ENCODE peak calls at places on chromosomes 5 and 9, in nine cellular contexts. One of them, this sample, is unnamed.

GRCh38 chr5:131679911-131680310 is 44.9 kb upstream of the RAPGEF6 start:
- DNase-seq in lower lobe of right lung: no peak
- DNase-seq in A549: no peak
- DNase-seq in kidney: no peak
- DNase-seq in HCT116: no peak
- DNase-seq in cardiac muscle cell: no peak
- DNase-seq in Calu3: no peak
- DNase-seq in choroid plexus epithelial cell: peak
- DNase-seq in glutamatergic neuron: no peak
- DNase-seq in this sample: no peak

GRCh38 chr9:102087141-102087540 is 348.7 kb upstream of the GRIN3A start:
- DNase-seq in glutamatergic neuron: no peak
- DNase-seq in choroid plexus epithelial cell: no peak
- DNase-seq in HCT116: no peak
- DNase-seq in Calu3: no peak
- DNase-seq in lower lobe of right lung: no peak
- DNase-seq in kidney: no peak
- DNase-seq in A549: no peak
- DNase-seq in cardiac muscle cell: no peak
- DNase-seq in this sample: no peak

GRCh38 chr9:106888992-106889631 is 26.1 kb downstream of the ZNF462 start:
- DNase-seq in HCT116: no peak
- DNase-seq in Calu3: no peak
- DNase-seq in glutamatergic neuron: no peak
- DNase-seq in lower lobe of right lung: no peak
- DNase-seq in cardiac muscle cell: no peak
- DNase-seq in choroid plexus epithelial cell: no peak
- DNase-seq in kidney: no peak
- DNase-seq in A549: no peak
- DNase-seq in this sample: no peak

GRCh38 chr9:82757921-82758320 is 305.0 kb downstream of the RASEF start:
- DNase-seq in glutamatergic neuron: no peak
- DNase-seq in Calu3: no peak
- DNase-seq in cardiac muscle cell: no peak
- DNase-seq in kidney: no peak
- DNase-seq in A549: no peak
- DNase-seq in HCT116: no peak
- DNase-seq in lower lobe of right lung: no peak
- DNase-seq in choroid plexus epithelial cell: no peak
- DNase-seq in this sample: no peak

GRCh38 chr9:88753691-88754367 is 218.9 kb downstream of the NXNL2 start:
- DNase-seq in cardiac muscle cell: no peak
- DNase-seq in lower lobe of right lung: no peak
- DNase-seq in kidney: peak
- DNase-seq in A549: no peak
- DNase-seq in choroid plexus epithelial cell: no peak
- DNase-seq in glutamatergic neuron: no peak
- DNase-seq in Calu3: no peak
- DNase-seq in HCT116: no peak
- DNase-seq in this sample: no peak

GRCh38 chr9:86027767-86028166 is 71.6 kb downstream of the GOLM1 start:
- DNase-seq in A549: no peak
- DNase-seq in glutamatergic neuron: no peak
- DNase-seq in cardiac muscle cell: no peak
- DNase-seq in choroid plexus epithelial cell: no peak
- DNase-seq in kidney: no peak
- DNase-seq in Calu3: no peak
- DNase-seq in HCT116: no peak
- DNase-seq in lower lobe of right lung: no peak
- DNase-seq in this sample: no peak

GRCh38 chr9:125255781-125256391 is 5.7 kb upstream of the GAPVD1 start:
- DNase-seq in choroid plexus epithelial cell: peak
- DNase-seq in glutamatergic neuron: peak
- DNase-seq in cardiac muscle cell: peak
- DNase-seq in lower lobe of right lung: no peak
- DNase-seq in HCT116: no peak
- DNase-seq in kidney: no peak
- DNase-seq in Calu3: peak
- DNase-seq in A549: peak
- DNase-seq in this sample: peak

GRCh38 chr5:144422025-144422424 is 251.4 kb downstream of the KCTD16 start:
- DNase-seq in A549: no peak
- DNase-seq in glutamatergic neuron: no peak
- DNase-seq in HCT116: no peak
- DNase-seq in Calu3: no peak
- DNase-seq in cardiac muscle cell: no peak
- DNase-seq in choroid plexus epithelial cell: no peak
- DNase-seq in kidney: no peak
- DNase-seq in lower lobe of right lung: no peak
- DNase-seq in this sample: no peak

GRCh38 chr9:77910216-77910615 is 121.4 kb downstream of the GNAQ start:
- DNase-seq in cardiac muscle cell: no peak
- DNase-seq in glutamatergic neuron: no peak
- DNase-seq in Calu3: no peak
- DNase-seq in A549: no peak
- DNase-seq in kidney: no peak
- DNase-seq in choroid plexus epithelial cell: no peak
- DNase-seq in HCT116: no peak
- DNase-seq in lower lobe of right lung: no peak
- DNase-seq in this sample: no peak

GRCh38 chr9:37466037-37466709 is 923 bp upstream of the ZBTB5 start:
- DNase-seq in Calu3: no peak
- DNase-seq in HCT116: peak
- DNase-seq in kidney: peak
- DNase-seq in A549: peak
- DNase-seq in cardiac muscle cell: peak
- DNase-seq in glutamatergic neuron: peak
- DNase-seq in choroid plexus epithelial cell: peak
- DNase-seq in lower lobe of right lung: peak
- DNase-seq in this sample: peak

DNA sequence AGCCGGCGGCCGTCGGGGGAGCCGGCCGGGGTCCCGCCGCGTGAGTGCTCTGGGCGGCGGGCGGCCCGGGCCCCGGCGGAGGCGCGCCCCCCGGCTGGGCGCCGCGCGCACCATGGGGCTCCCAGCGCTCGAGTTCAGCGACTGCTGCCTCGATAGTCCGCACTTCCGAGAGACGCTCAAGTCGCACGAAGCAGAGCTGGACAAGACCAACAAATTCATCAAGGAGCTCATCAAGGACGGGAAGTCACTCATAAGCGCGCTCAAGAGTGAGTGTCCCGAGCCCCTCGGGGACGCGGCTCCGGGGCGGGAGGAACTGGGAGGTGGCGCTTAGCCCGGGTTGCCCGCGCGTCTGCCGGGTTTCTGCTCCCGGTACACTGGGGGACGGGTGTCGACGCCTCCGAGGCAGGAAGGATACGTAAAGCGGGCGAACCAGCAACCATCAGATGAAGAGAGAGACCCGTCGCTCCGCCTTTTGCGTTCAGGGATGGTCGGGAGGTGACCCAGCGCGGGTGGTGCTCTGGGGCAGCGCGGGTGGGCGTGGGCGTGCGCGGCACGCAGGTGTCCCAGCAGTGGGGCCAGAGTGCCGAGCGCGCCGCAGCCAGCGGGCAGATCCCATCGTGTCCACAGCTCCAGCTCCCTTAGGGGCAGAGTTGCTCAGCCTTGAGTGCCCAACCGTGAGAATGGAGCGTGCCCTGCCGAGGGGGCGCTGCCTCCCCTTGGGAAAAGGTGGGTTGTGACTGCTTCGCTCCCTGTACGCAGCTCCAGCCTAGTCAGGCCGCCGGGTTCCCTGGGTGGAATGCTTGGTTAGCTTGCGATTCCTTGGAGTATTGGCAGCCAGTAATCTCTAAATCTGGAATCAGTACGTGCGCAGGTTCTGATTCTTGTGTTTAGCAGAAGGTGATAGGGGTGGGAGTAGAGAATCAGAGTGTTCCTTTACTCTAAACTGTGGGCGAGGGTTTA is 753 bp downstream of the ARHGAP26 start:
- DNase-seq in lower lobe of right lung: peak
- DNase-seq in cardiac muscle cell: peak
- DNase-seq in A549: peak
- DNase-seq in choroid plexus epithelial cell: peak
- DNase-seq in HCT116: no peak
- DNase-seq in kidney: peak
- DNase-seq in Calu3: peak
- DNase-seq in glutamatergic neuron: peak
- DNase-seq in this sample: peak
- TF ChIP-seq CTCF in lower lobe of right lung: no peak
- TF ChIP-seq CTCF in cardiac muscle cell: no peak
- TF ChIP-seq CTCF in A549: peak
- TF ChIP-seq CTCF in choroid plexus epithelial cell: peak
- TF ChIP-seq CTCF in HCT116: peak
- TF ChIP-seq CTCF in kidney: peak
- TF ChIP-seq CTCF in Calu3: no peak
- TF ChIP-seq CTCF in glutamatergic neuron: no peak
- TF ChIP-seq CTCF in this sample: no peak

GRCh38 chr9:89999176-89999533 is 394.3 kb downstream of the GADD45G start:
- DNase-seq in Calu3: peak
- DNase-seq in glutamatergic neuron: no peak
- DNase-seq in HCT116: no peak
- DNase-seq in choroid plexus epithelial cell: no peak
- DNase-seq in cardiac muscle cell: no peak
- DNase-seq in A549: no peak
- DNase-seq in kidney: peak
- DNase-seq in lower lobe of right lung: peak
- DNase-seq in this sample: no peak

GRCh38 chr9:89994988-89995613 is 390.3 kb downstream of the GADD45G start:
- DNase-seq in A549: no peak
- DNase-seq in Calu3: no peak
- DNase-seq in kidney: no peak
- DNase-seq in choroid plexus epithelial cell: peak
- DNase-seq in cardiac muscle cell: no peak
- DNase-seq in HCT116: no peak
- DNase-seq in lower lobe of right lung: no peak
- DNase-seq in glutamatergic neuron: no peak
- DNase-seq in this sample: no peak

GRCh38 chr9:89996106-89996505 is 391.3 kb downstream of the GADD45G start:
- DNase-seq in glutamatergic neuron: no peak
- DNase-seq in cardiac muscle cell: no peak
- DNase-seq in choroid plexus epithelial cell: no peak
- DNase-seq in kidney: no peak
- DNase-seq in Calu3: no peak
- DNase-seq in HCT116: no peak
- DNase-seq in A549: no peak
- DNase-seq in lower lobe of right lung: no peak
- DNase-seq in this sample: no peak

GRCh38 chr9:89993678-89994630 is 389.1 kb downstream of the GADD45G start:
- DNase-seq in A549: peak
- DNase-seq in glutamatergic neuron: no peak
- DNase-seq in cardiac muscle cell: peak
- DNase-seq in Calu3: no peak
- DNase-seq in kidney: peak
- DNase-seq in choroid plexus epithelial cell: peak
- DNase-seq in lower lobe of right lung: peak
- DNase-seq in HCT116: no peak
- DNase-seq in this sample: no peak

DNA sequence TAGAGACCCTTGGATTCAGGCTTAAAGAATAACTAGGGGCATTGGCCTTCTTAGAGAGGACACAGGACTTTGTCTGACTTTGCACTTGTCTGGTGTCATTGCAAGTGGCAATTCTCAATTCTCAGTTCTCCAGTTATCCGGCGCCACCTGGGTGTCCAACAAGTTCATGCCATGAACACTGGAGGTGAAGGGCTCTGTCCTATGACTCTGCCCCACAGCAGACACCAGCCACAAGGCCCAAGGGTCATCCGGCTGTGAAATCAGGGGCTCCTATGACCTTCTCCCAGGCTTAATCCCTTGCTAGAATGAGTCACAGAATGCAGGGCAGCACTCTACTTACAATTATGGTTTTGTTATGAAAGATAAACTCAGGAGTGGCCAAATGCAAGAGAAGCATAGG is 391.9 kb downstream of the GADD45G start:
- DNase-seq in glutamatergic neuron: no peak
- DNase-seq in choroid plexus epithelial cell: no peak
- DNase-seq in Calu3: peak
- DNase-seq in lower lobe of right lung: no peak
- DNase-seq in HCT116: no peak
- DNase-seq in A549: peak
- DNase-seq in kidney: no peak
- DNase-seq in cardiac muscle cell: no peak
- DNase-seq in this sample: peak
- TF ChIP-seq CTCF in glutamatergic neuron: no peak
- TF ChIP-seq CTCF in choroid plexus epithelial cell: no peak
- TF ChIP-seq CTCF in Calu3: no peak
- TF ChIP-seq CTCF in lower lobe of right lung: peak
- TF ChIP-seq CTCF in HCT116: no peak
- TF ChIP-seq CTCF in A549: peak
- TF ChIP-seq CTCF in kidney: no peak
- TF ChIP-seq CTCF in cardiac muscle cell: peak
- TF ChIP-seq CTCF in this sample: no peak

GRCh38 chr5:135750506-135750905 is 84.0 kb upstream of the SLC25A48 start:
- DNase-seq in lower lobe of right lung: no peak
- DNase-seq in Calu3: no peak
- DNase-seq in glutamatergic neuron: no peak
- DNase-seq in A549: no peak
- DNase-seq in HCT116: no peak
- DNase-seq in cardiac muscle cell: no peak
- DNase-seq in choroid plexus epithelial cell: no peak
- DNase-seq in kidney: no peak
- DNase-seq in this sample: no peak
- TF ChIP-seq CTCF in lower lobe of right lung: no peak
- TF ChIP-seq CTCF in Calu3: no peak
- TF ChIP-seq CTCF in glutamatergic neuron: no peak
- TF ChIP-seq CTCF in A549: no peak
- TF ChIP-seq CTCF in HCT116: no peak
- TF ChIP-seq CTCF in cardiac muscle cell: no peak
- TF ChIP-seq CTCF in choroid plexus epithelial cell: peak
- TF ChIP-seq CTCF in kidney: no peak
- TF ChIP-seq CTCF in this sample: no peak

GRCh38 chr5:156779436-156779835 is 70.7 kb upstream of the PPP1R2B start:
- DNase-seq in cardiac muscle cell: no peak
- DNase-seq in A549: no peak
- DNase-seq in kidney: no peak
- DNase-seq in HCT116: no peak
- DNase-seq in lower lobe of right lung: no peak
- DNase-seq in glutamatergic neuron: no peak
- DNase-seq in choroid plexus epithelial cell: no peak
- DNase-seq in Calu3: no peak
- DNase-seq in this sample: no peak

GRCh38 chr5:156778752-156779151 is 71.3 kb upstream of the PPP1R2B start:
- DNase-seq in HCT116: no peak
- DNase-seq in lower lobe of right lung: no peak
- DNase-seq in choroid plexus epithelial cell: no peak
- DNase-seq in A549: no peak
- DNase-seq in glutamatergic neuron: no peak
- DNase-seq in kidney: no peak
- DNase-seq in Calu3: no peak
- DNase-seq in cardiac muscle cell: no peak
- DNase-seq in this sample: no peak

GRCh38 chr5:156783092-156783491 is 67.0 kb upstream of the PPP1R2B start:
- DNase-seq in A549: no peak
- DNase-seq in cardiac muscle cell: no peak
- DNase-seq in kidney: no peak
- DNase-seq in lower lobe of right lung: no peak
- DNase-seq in HCT116: no peak
- DNase-seq in glutamatergic neuron: no peak
- DNase-seq in choroid plexus epithelial cell: no peak
- DNase-seq in Calu3: no peak
- DNase-seq in this sample: peak

GRCh38 chr5:156774273-156774672 is 75.8 kb upstream of the PPP1R2B start:
- DNase-seq in HCT116: no peak
- DNase-seq in A549: no peak
- DNase-seq in choroid plexus epithelial cell: no peak
- DNase-seq in lower lobe of right lung: no peak
- DNase-seq in cardiac muscle cell: no peak
- DNase-seq in glutamatergic neuron: no peak
- DNase-seq in Calu3: no peak
- DNase-seq in kidney: no peak
- DNase-seq in this sample: no peak

GRCh38 chr5:156778139-156778696 is 71.9 kb upstream of the PPP1R2B start:
- DNase-seq in glutamatergic neuron: no peak
- DNase-seq in cardiac muscle cell: no peak
- DNase-seq in choroid plexus epithelial cell: no peak
- DNase-seq in A549: no peak
- DNase-seq in lower lobe of right lung: no peak
- DNase-seq in kidney: no peak
- DNase-seq in Calu3: no peak
- DNase-seq in HCT116: no peak
- DNase-seq in this sample: no peak
- TF ChIP-seq CTCF in glutamatergic neuron: no peak
- TF ChIP-seq CTCF in cardiac muscle cell: no peak
- TF ChIP-seq CTCF in choroid plexus epithelial cell: no peak
- TF ChIP-seq CTCF in A549: no peak
- TF ChIP-seq CTCF in lower lobe of right lung: no peak
- TF ChIP-seq CTCF in kidney: no peak
- TF ChIP-seq CTCF in Calu3: no peak
- TF ChIP-seq CTCF in HCT116: no peak
- TF ChIP-seq CTCF in this sample: no peak

This sample was measured in activated CD8-positive, alpha-beta T cell treated with anti-CD3 and anti-CD28 coated beads for 36 hours.